ENCODE peak calls at places on chromosomes 1 and 21, in nine cellular contexts. Q is uterus, W is MG63, Y is mammary epithelial cell, A is psoas muscle, N is fibroblast of lung, E is heart left ventricle, B is stomach, I is endodermal cell. L is an unnamed sample.

GRCh38 chr1:32063261-32063681 is 9.5 kb upstream of the TMEM39B start:
- DNase-seq in B (no peak), W (no peak), I (peak; percentile 49), N (peak; percentile 63), A (no peak), Y (peak; percentile 38), E (no peak), Q (no peak), L (peak; percentile 68)

GRCh38 chr1:30743584-30744059 is 14.0 kb downstream of the LAPTM5 start:
- DNase-seq in N (no peak), W (no peak), B (no peak), I (no peak), A (no peak), E (no peak), Q (no peak), Y (peak; percentile 81), L (no peak)

GRCh38 chr1:153805042-153805745 is 30.0 kb downstream of the SLC27A3 start:
- DNase-seq in Q (no peak), B (peak; percentile 44), E (peak; percentile 78), I (no peak), Y (peak; percentile 93), N (peak; percentile 65), A (peak; percentile 71), W (peak; percentile 84), L (no peak)

GRCh38 chr21:26438976-26439375 is 134.1 kb downstream of the CYYR1 start:
- DNase-seq in N (no peak), B (no peak), W (no peak), Y (no peak), A (no peak), Q (no peak), I (no peak), E (no peak), L (no peak)

GRCh38 chr1:162663086-162663485 is 30.8 kb downstream of the DDR2 start:
- DNase-seq in B (no peak), Q (no peak), I (no peak), N (peak; percentile 51), E (no peak), Y (no peak), W (no peak), A (no peak), L (no peak)

GRCh38 chr1:236465959-236466303 is 57.9 kb upstream of the LGALS8 start:
- DNase-seq in Y (peak; percentile 94), B (no peak), Q (no peak), E (no peak), W (no peak), A (no peak), I (no peak), N (peak; percentile 1), L (no peak)

GRCh38 chr1:50704126-50704525 is 255.9 kb downstream of the FAF1 start:
- DNase-seq in E (no peak), A (no peak), W (peak; percentile 8), B (no peak), Y (peak; percentile 26), Q (no peak), N (peak; percentile 19), I (no peak), L (peak; percentile 36)

GRCh38 chr1:226939439-226940028 is 560 bp upstream of the COQ8A start:
- DNase-seq in E (peak; percentile 75), Y (peak; percentile 54), I (no peak), B (peak; percentile 61), W (peak; percentile 70), A (peak; percentile 87), N (no peak), Q (peak; percentile 67), L (peak; percentile 84)

GRCh38 chr1:116375165-116375883 is 2.3 kb downstream of the ATP1A1 start:
- DNase-seq in W (no peak), Y (peak; percentile 37), I (no peak), A (no peak), N (no peak), E (no peak), B (no peak), Q (no peak), L (no peak)

GRCh38 chr21:37128069-37128468 is 55.0 kb downstream of the TTC3 start:
- DNase-seq in N (peak; percentile 60), B (no peak), E (no peak), Q (no peak), I (no peak), A (no peak), Y (peak; percentile 32), W (no peak), L (no peak)

GRCh38 chr1:230002164-230002803 is 64.8 kb upstream of the GALNT2 start:
- DNase-seq in N (no peak), W (no peak), A (peak; percentile 80), E (peak; percentile 60), B (no peak), I (peak; percentile 56), Q (no peak), Y (no peak), L (no peak)

GRCh38 chr1:230000439-230001184 is 66.4 kb upstream of the GALNT2 start:
- DNase-seq in A (no peak), W (no peak), Q (peak; percentile 24), I (peak; percentile 21), Y (no peak), E (no peak), N (no peak), B (no peak), L (no peak)

GRCh38 chr1:229993894-229994293 is 73.1 kb upstream of the GALNT2 start:
- DNase-seq in A (no peak), B (no peak), N (no peak), Q (no peak), W (no peak), Y (no peak), E (no peak), I (no peak), L (no peak)

GRCh38 chr1:230003409-230003808 is 63.6 kb upstream of the GALNT2 start:
- DNase-seq in E (no peak), I (no peak), A (no peak), Y (no peak), N (no peak), B (no peak), W (no peak), Q (no peak), L (no peak)

DNA sequence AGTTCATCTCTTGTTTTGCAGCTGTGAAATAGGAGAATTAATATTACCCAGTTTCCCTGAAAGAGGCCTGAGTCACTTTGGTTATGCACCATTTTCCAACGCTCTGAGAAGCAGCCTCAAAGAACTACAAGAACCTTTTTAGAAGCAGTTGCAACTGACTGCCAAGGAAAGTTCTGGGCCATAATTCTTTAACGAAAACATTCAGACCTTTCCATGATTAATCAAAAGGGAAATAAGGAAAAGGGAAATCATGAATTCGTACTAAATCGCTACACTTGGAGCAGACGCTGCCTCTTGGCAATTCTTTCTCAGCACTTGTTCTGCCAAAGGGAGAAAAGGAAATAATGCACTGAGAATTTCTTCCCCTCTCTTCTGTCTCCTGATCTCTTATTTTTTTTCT is 68.1 kb upstream of the GALNT2 start:
- DNase-seq in A (no peak), B (no peak), I (no peak), Y (no peak), E (no peak), W (no peak), N (peak; percentile 10), Q (peak; percentile 40), L (no peak)
- H3K4me3 ChIP-seq in A (no peak overlapping the region), B (no peak overlapping the region), I (no peak overlapping the region), Y (no peak overlapping the region), E (no peak overlapping the region), W (no peak overlapping the region), N (no peak overlapping the region), Q (no peak overlapping the region), L (no peak overlapping the region)

DNA sequence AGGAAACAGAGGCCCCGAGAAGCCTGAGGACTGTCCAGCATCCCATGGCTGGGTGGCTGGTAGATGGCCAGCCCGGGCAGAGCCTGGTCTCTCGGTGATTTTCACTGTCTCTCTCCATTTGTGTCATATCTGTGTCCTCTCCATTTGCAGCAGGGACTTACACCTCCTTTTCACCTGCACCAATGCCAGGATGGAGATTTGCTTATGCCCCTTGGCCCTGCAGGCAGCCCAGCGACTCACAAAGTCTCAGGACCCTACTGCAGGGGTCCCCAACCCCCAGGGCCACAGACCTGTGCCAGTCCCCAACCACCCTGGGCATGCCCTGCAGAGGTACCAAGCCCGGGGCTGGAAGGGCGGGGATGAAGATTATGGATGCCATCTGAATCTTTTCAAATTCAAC is 201.6 kb downstream of the RHOU start:
- DNase-seq in I (no peak), N (no peak), Y (no peak), W (no peak), B (no peak), Q (no peak), E (no peak), A (no peak), L (no peak)
- H3K27me3 ChIP-seq in I (no peaks in the 10 kb centered on the region), N (no peaks in the 10 kb centered on the region), Y (peaks cover 9% of the 10 kb centered on the region), W (no peaks in the 10 kb centered on the region), B (no peaks in the 10 kb centered on the region), Q (no peaks in the 10 kb centered on the region), E (no peaks in the 10 kb centered on the region), A (no peaks in the 10 kb centered on the region), L (no peaks in the 10 kb centered on the region)

DNA sequence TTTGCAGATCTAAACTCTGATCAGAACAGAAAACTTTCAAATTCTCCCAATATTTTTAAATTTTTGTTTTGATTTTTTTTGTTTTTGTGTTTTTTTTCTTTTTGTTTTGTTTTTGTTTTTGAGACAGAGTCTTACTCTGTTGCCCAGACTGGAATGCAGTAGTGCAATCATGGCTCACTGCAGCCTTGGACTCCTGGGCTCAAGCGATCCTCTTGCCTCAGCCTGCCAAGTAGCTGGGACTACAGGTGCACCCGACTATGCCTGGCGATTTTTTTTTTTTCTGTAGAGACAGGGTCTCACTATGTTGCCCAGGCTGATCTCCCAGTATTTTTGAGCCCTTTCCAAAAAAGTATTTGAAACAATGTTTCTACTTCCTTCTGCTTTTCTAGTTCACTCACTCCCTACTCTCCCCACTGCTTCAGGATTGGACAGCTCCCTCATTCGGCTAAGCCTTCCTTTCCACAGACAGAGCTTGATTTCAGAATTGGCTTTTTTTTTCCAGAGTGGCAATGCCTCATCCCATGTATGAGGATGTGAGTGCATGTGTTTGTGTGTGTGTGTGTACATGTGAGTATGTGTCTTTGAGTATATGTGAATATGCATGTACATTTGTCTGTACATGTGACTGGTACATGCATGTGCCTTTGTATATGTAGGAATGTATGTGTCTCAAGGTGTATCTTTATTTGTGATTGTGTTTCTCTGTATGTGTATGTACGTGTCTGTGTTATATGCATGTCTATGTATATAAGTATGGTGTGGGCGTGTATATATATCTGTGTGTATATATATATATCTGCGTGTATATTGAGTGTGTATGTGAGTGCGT is 11.9 kb downstream of the LHX4 start:
- DNase-seq in A (no peak), B (no peak), Q (no peak), W (no peak), N (no peak), I (no peak), E (no peak), Y (peak; percentile 12), L (no peak)
- H3K36me3 ChIP-seq in A (no peaks in the 10 kb centered on the region), B (no peaks in the 10 kb centered on the region), Q (no peaks in the 10 kb centered on the region), W (no peaks in the 10 kb centered on the region), N (no peaks in the 10 kb centered on the region), I (no peaks in the 10 kb centered on the region), E (no peaks in the 10 kb centered on the region), Y (no peaks in the 10 kb centered on the region), L (no peaks in the 10 kb centered on the region)

DNA sequence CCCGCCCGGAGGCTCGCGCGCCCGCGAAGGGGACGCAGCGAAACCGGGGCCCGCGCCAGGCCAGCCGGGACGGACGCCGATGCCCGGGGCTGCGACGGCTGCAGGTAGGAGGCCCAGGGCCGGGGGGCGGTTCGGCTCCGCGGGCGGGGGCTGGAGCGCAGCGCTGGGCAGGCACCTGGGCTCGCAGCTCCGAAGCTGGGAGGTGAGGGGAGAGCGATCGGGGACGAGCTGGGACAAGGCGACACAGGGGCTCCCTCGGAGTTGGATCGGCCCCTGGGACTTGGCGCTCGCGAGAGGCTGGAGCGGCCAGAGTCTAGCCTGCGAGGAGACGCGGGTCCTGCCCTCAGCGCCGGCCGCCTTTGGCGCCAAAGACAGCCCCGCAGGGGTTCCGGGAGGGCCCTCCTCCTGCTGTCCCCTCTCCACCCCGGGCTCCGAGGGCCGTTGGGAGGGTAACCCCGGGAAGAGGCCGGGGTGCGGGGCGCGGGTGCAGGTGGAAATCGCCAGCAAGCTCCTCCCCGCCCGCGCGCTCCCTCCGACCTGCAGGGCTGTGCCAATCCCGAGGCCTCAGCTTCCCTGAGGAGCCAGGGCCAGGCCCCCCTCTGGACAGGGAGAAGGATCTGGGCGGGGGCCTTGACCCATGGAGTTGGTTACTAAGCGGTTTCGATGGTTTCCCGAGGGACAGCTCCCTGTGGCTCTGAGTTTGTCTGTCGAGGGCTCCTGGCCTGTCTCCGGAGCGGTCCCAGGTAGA is 396 bp downstream of the TP73 start:
- DNase-seq in Q (no peak), Y (no peak), A (no peak), B (no peak), E (peak; percentile 24), N (no peak), I (peak; percentile 82), W (peak; percentile 23), L (peak; percentile 84)
- H3K4me3 ChIP-seq in Q (peak overlapping the region; percentile 30), Y (peak overlapping the region; percentile 34), A (peak overlapping the region; percentile 100), B (peak overlapping the region; percentile 99), E (peak overlapping the region; percentile 48), N (no peak overlapping the region), I (no peak overlapping the region), W (peak overlapping the region; percentile 54), L (peak overlapping the region; percentile 52)